ENCODE peak calls at places on chromosomes 12 and 14, in five cellular contexts. E, P, F, B and C are unnamed samples.

GRCh38 chr12:42779186-42779859 is 189.8 kb upstream of the PRICKLE1 start:
- DNase-seq in E (no peak), P (peak), F (no peak), B (no peak), C (no peak)

GRCh38 chr14:89349196-89350008 is 67.6 kb downstream of the FOXN3 start:
- DNase-seq in E (no peak), P (no peak), F (no peak), B (peak), C (no peak)

GRCh38 chr12:41589878-41590277 is 401.8 kb downstream of the PDZRN4 start:
- DNase-seq in E (no peak), P (no peak), F (no peak), B (no peak), C (no peak)

GRCh38 chr14:95049952-95050351 is 107.4 kb downstream of the DICER1 start:
- DNase-seq in E (no peak), P (no peak), F (no peak), B (no peak), C (no peak)

GRCh38 chr12:3020399-3020798 is 56.8 kb upstream of the TSPAN9 start:
- DNase-seq in E (no peak), P (no peak), F (no peak), B (no peak), C (no peak)

GRCh38 chr14:90649096-90649495 is 167.1 kb downstream of the TTC7B start:
- DNase-seq in E (no peak), P (no peak), F (no peak), B (no peak), C (no peak)

GRCh38 chr12:24109381-24110039 is 160.0 kb upstream of the SOX5 start:
- DNase-seq in E (no peak), P (peak), F (peak), B (peak), C (no peak)

GRCh38 chr12:49547090-49547690 is 8.4 kb downstream of the KCNH3 start:
- DNase-seq in E (no peak), P (no peak), F (no peak), B (peak), C (no peak)

GRCh38 chr12:18552829-18553228 is 185.0 kb downstream of the PLCZ1 start:
- DNase-seq in E (no peak), P (no peak), F (no peak), B (peak), C (no peak)

GRCh38 chr14:88823968-88824313 is 510 bp upstream of the TTC8 start:
- DNase-seq in E (no peak), P (no peak), F (no peak), B (no peak), C (no peak)

GRCh38 chr14:20468773-20469241 is 399 bp upstream of the PNP start:
- DNase-seq in E (peak), P (no peak), F (no peak), B (no peak), C (no peak)

GRCh38 chr12:34607520-34608195 is 585.4 kb downstream of the ALG10 start:
- DNase-seq in E (no peak), P (no peak), F (no peak), B (peak), C (no peak)

GRCh38 chr12:124646385-124647230 is 79.2 kb upstream of the NCOR2 start:
- DNase-seq in E (no peak), P (peak), F (peak), B (no peak), C (no peak)

GRCh38 chr12:3333991-3334391 is 157.0 kb upstream of the PRMT8 start:
- DNase-seq in E (no peak), P (no peak), F (no peak), B (no peak), C (no peak)

GRCh38 chr12:96378319-96378718 is 21.9 kb downstream of the CDK17 start:
- DNase-seq in E (no peak), P (no peak), F (no peak), B (no peak), C (no peak)

GRCh38 chr12:71142046-71142445 is 15.8 kb downstream of the TSPAN8 start:
- DNase-seq in E (no peak), P (no peak), F (no peak), B (no peak), C (no peak)

GRCh38 chr12:110888256-110888991 is 32.0 kb downstream of the MYL2 start:
- DNase-seq in E (no peak), P (no peak), F (no peak), B (no peak), C (no peak)

GRCh38 chr12:54853933-54854538 is at the start of gene MUCL1:
- DNase-seq in E (peak), P (peak), F (peak), B (peak), C (peak)

GRCh38 chr14:91413547-91414474 is 3.8 kb downstream of the CCDC88C start:
- DNase-seq in E (no peak), P (no peak), F (no peak), B (no peak), C (no peak)

GRCh38 chr12:14454098-14454907 is 88.8 kb downstream of the ATF7IP start:
- DNase-seq in E (peak), P (peak), F (peak), B (peak), C (peak)

GRCh38 chr14:23061995-23062394 is 4.7 kb upstream of the CDH24 start:
- DNase-seq in E (peak), P (no peak), F (no peak), B (no peak), C (peak)

GRCh38 chr12:131456301-131457027 is 254.4 kb upstream of the SFSWAP start:
- DNase-seq in E (no peak), P (no peak), F (no peak), B (no peak), C (no peak)

GRCh38 chr12:129676411-129676810 is 227.4 kb downstream of the TMEM132D start:
- DNase-seq in E (no peak), P (no peak), F (no peak), B (no peak), C (no peak)

GRCh38 chr14:51539571-51540037 is 112.1 kb upstream of the FRMD6 start:
- DNase-seq in E (peak), P (no peak), F (no peak), B (no peak), C (no peak)

GRCh38 chr12:108484431-108484830 is 30.6 kb upstream of the FICD start:
- DNase-seq in E (no peak), P (no peak), F (no peak), B (no peak), C (no peak)

GRCh38 chr14:100849432-100849831 is 23.5 kb downstream of the MEG3 start:
- DNase-seq in E (no peak), P (no peak), F (no peak), B (no peak), C (no peak)

GRCh38 chr14:53462931-53463778 is 310.0 kb upstream of the DDHD1 start:
- DNase-seq in E (no peak), P (no peak), F (no peak), B (no peak), C (peak)

GRCh38 chr12:9066755-9067433 is 48.8 kb downstream of the A2M start:
- DNase-seq in E (no peak), P (no peak), F (no peak), B (no peak), C (no peak)

GRCh38 chr12:96248532-96248931 is 54.4 kb downstream of the ELK3 start:
- DNase-seq in E (no peak), P (no peak), F (no peak), B (no peak), C (no peak)

GRCh38 chr12:93419388-93420034 is 22.2 kb downstream of the UBE2N start:
- DNase-seq in E (peak), P (peak), F (no peak), B (peak), C (no peak)

GRCh38 chr12:112676526-112676925 is 115.0 kb upstream of the RPH3A start:
- DNase-seq in E (no peak), P (no peak), F (no peak), B (no peak), C (no peak)

GRCh38 chr12:10641735-10642500 is 28.5 kb upstream of the MAGOHB start:
- DNase-seq in E (no peak), P (no peak), F (no peak), B (no peak), C (no peak)

GRCh38 chr12:1646908-1647669 is 18.1 kb downstream of the WNT5B start:
- DNase-seq in E (no peak), P (peak), F (no peak), B (no peak), C (no peak)

GRCh38 chr12:109446869-109447268 is 30.2 kb downstream of the KCTD10 start:
- DNase-seq in E (no peak), P (no peak), F (no peak), B (no peak), C (no peak)

GRCh38 chr12:66555113-66555512 is 123.8 kb downstream of the GRIP1 start:
- DNase-seq in E (no peak), P (peak), F (no peak), B (no peak), C (no peak)

DNA sequence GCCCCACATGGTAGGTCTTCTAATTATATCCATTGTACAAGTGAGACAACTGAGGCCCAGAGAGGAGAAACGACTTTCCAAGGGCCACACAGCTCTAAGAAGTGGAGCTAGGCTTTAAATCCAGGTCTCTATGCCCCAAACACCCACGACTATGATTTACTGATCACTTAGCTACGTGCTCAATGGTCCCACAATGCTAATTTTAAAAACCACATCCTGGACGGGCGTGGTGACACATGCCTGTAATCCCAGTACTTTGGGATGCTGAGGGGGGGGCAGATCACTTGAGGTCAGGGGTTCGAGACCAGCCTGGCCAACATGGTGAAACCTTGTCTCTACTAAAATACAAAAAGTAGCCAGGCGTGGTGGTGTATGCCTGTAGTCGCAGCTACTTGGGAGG is 8.4 kb upstream of the MLEC start:
- DNase-seq in E (no peak), P (peak), F (no peak), B (no peak), C (no peak)
- TF ChIP-seq MAX in E (no peak), P (no peak), F (no peak), B (no peak), C (no peak)

GRCh38 chr12:89103831-89104230 is 248.5 kb downstream of the DUSP6 start:
- DNase-seq in E (no peak), P (no peak), F (no peak), B (no peak), C (no peak)

GRCh38 chr12:89101440-89101839 is 250.9 kb downstream of the DUSP6 start:
- DNase-seq in E (no peak), P (no peak), F (no peak), B (peak), C (no peak)

DNA sequence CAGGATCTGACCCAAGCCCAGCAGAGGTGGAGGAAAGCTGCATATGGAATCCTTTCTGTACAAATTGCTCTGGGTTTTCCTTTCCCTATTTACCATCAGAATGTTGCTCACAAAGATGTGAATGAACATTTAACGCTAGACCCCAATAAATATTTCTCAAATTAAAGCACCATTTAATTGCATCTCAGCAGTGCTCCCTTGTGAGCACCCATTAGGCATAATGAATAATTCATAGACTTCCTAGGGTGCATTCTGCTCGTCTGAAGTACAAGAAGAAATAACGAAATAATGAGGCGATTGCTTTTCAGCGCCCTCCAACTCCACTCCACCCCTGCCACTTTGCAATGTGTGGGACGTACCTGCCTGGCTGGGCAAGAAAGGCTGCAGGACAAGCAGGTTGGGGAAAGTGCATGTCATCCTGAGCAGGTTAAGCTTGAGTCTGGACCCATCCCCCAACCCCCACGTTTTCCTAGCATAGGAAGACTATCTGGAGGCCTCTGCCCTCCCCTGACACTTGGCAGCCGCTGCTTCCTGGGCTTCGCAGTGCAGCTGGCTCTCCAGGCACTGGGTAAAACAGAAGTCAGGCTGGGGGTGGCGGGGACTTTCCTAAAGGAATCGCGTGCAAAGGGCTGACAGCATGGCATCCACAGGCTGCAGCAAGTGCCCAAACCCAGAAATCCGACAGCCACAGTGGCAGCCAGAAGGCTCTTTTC is 253.8 kb downstream of the DUSP6 start:
- DNase-seq in E (no peak), P (no peak), F (no peak), B (peak), C (no peak)
- TF ChIP-seq MAX in E (no peak), P (no peak), F (no peak), B (no peak), C (no peak)

GRCh38 chr14:102926104-102926503 is 3.6 kb downstream of the AMN start:
- DNase-seq in E (no peak), P (no peak), F (no peak), B (no peak), C (no peak)
- TF ChIP-seq MAX in E (no peak), P (no peak), F (no peak), B (no peak), C (no peak)

GRCh38 chr14:67768219-67768618 is 48.2 kb downstream of the ZFYVE26 start:
- DNase-seq in E (no peak), P (no peak), F (no peak), B (no peak), C (no peak)

GRCh38 chr14:67765192-67765834 is 51.1 kb downstream of the ZFYVE26 start:
- DNase-seq in E (no peak), P (no peak), F (no peak), B (no peak), C (no peak)

GRCh38 chr14:67763158-67763822 is 53.1 kb downstream of the ZFYVE26 start:
- DNase-seq in E (no peak), P (peak), F (no peak), B (no peak), C (no peak)

GRCh38 chr14:67764496-67764895 is 51.9 kb downstream of the ZFYVE26 start:
- DNase-seq in E (no peak), P (no peak), F (no peak), B (no peak), C (no peak)

GRCh38 chr14:67766035-67766680 is 50.2 kb downstream of the ZFYVE26 start:
- DNase-seq in E (no peak), P (peak), F (no peak), B (no peak), C (no peak)
- TF ChIP-seq MAX in E (no peak), P (no peak), F (no peak), B (no peak), C (no peak)

GRCh38 chr12:79420146-79420618 is 270.6 kb downstream of the PAWR start:
- DNase-seq in E (peak), P (peak), F (no peak), B (no peak), C (peak)
- TF ChIP-seq MAX in E (no peak), P (no peak), F (no peak), B (no peak), C (no peak)

DNA sequence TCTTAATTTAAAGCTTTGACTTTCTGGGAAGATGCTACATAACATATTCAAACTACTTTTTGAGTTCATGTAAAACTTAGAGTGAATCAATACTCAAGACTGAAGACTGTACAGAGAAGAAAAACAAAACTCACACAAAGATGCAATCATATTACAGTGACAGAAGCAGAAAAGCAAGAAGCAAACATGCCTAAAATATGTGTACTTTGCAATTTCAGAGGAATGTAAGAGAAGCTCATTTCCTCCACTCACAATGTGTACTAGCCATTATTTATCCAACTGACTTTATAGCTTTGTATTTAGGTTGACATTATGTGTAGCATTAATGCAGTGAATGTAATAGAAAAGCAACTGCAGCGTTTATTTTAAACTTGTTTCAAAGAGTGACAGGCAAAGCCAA is 88.0 kb upstream of the PAWR start:
- DNase-seq in E (no peak), P (no peak), F (no peak), B (no peak), C (no peak)
- TF ChIP-seq MAX in E (no peak), P (no peak), F (no peak), B (no peak), C (no peak)